ENCODE peak calls at places on chromosomes 11 and 22, in four cellular contexts. J, T, I and W are unnamed samples. For H3K9me3, the result is how much of the 10 kb centered on the place peaks cover.

GRCh38 chr22:31177420-31178162 is 17.6 kb downstream of the RNF185 start:
- DNase-seq in J (no peak), T (no peak), I (no peak), W (no peak)

GRCh38 chr11:114166897-114167323 is 107.4 kb downstream of the ZBTB16 start:
- DNase-seq in J (no peak), T (peak), I (no peak), W (no peak)

GRCh38 chr22:18111759-18112330 is 1.2 kb downstream of the TUBA8 start:
- DNase-seq in J (no peak), T (no peak), I (no peak), W (peak)

GRCh38 chr11:70129051-70129592 is 51.0 kb downstream of the ANO1 start:
- DNase-seq in J (no peak), T (no peak), I (peak), W (no peak)

GRCh38 chr11:88352139-88352538 is 14.6 kb upstream of the CTSC start:
- DNase-seq in J (no peak), T (no peak), I (no peak), W (no peak)

GRCh38 chr22:25702046-25702445 is 39.9 kb upstream of the MYO18B start:
- DNase-seq in J (no peak), T (no peak), I (no peak), W (no peak)

GRCh38 chr11:31974737-31975136 is 116.1 kb upstream of the RCN1 start:
- DNase-seq in J (no peak), T (no peak), I (no peak), W (no peak)

GRCh38 chr22:45162531-45162930 is 1.2 kb upstream of the NUP50 start:
- DNase-seq in J (no peak), T (no peak), I (no peak), W (no peak)

GRCh38 chr11:20668844-20669832 is at the start of gene NELL1:
- DNase-seq in J (no peak), T (no peak), I (no peak), W (no peak)

GRCh38 chr11:104584823-104585222 is 313.4 kb downstream of the CASP12 start:
- DNase-seq in J (no peak), T (no peak), I (no peak), W (no peak)

GRCh38 chr11:5486421-5486820 is 2.1 kb upstream of the OR52D1 start:
- DNase-seq in J (no peak), T (no peak), I (no peak), W (no peak)

GRCh38 chr11:76878014-76878413 is 17.3 kb downstream of the ACER3 start:
- DNase-seq in J (no peak), T (no peak), I (no peak), W (no peak)

GRCh38 chr11:7512525-7513209 is 1.1 kb upstream of the PPFIBP2 start:
- DNase-seq in J (peak), T (peak), I (peak), W (peak)

GRCh38 chr11:116084511-116084910 is 580.3 kb upstream of the CADM1 start:
- DNase-seq in J (no peak), T (no peak), I (no peak), W (no peak)

GRCh38 chr11:1751521-1751921 is 1.1 kb upstream of the IFITM10 start:
- DNase-seq in J (no peak), T (no peak), I (no peak), W (peak)

GRCh38 chr11:6992457-6993431 is 27.4 kb downstream of the ZNF214 start:
- DNase-seq in J (no peak), T (no peak), I (no peak), W (no peak)

GRCh38 chr11:74377689-74378088 is 20.5 kb downstream of the PGM2L1 start:
- DNase-seq in J (no peak), T (no peak), I (no peak), W (no peak)

GRCh38 chr11:8905528-8906165 is 5.3 kb upstream of the AKIP1 start:
- DNase-seq in J (no peak), T (no peak), I (no peak), W (no peak)

GRCh38 chr22:37161442-37161841 is 11.7 kb upstream of the IL2RB start:
- DNase-seq in J (no peak), T (no peak), I (no peak), W (no peak)

GRCh38 chr11:47259178-47259977 is 1.6 kb downstream of the NR1H3 start:
- DNase-seq in J (peak), T (no peak), I (no peak), W (no peak)

DNA sequence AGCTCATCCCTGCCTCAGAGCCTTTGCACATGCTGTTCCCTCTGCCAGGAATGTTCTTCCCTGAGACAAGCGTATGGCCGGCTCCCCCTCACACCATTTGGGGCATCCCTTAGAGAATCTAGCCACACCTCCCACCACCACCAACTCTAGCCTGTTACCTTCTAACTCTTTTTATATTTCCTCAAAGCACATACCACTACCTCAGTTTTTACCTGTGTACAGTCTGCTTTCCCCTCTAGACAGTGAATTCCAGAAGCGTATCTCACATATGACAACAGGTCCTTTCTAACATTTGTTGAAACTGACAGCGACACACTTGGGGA is 75.1 kb upstream of the ARFGAP3 start:
- DNase-seq in J (no peak), T (no peak), I (no peak), W (no peak)
- H3K27ac ChIP-seq in J (peak), T (peak), I (no peak), W (peak)

DNA sequence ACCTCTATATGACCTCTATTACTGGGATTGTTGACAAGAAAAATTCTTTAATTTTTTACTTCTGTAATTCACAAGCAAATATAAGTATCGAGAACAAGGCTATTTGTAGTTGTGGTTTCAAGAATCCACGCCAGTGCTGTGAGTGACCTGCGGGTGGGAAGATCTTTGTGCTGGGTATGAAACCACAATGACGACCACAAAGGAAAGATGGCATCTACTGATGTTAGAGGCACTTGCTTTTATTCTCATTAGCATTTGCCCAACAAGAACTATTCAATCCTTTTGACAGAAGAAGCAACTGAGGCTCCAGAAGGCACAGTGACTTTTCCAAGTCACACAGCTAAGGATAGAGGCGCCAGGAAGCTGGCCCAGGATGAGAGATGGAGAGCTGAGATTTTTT is 1054.9 kb downstream of the TBC1D22A start:
- DNase-seq in J (no peak), T (no peak), I (no peak), W (no peak)
- H3K9me3 ChIP-seq in J (under half), T (under half), I (under half), W (under half)

GRCh38 chr11:107924306-107924705 is 3.9 kb upstream of the RAB39A start:
- DNase-seq in J (no peak), T (no peak), I (no peak), W (no peak)
- H3K27ac ChIP-seq in J (no peak), T (no peak), I (no peak), W (no peak)

GRCh38 chr22:48084749-48085090 is 1322.3 kb downstream of the TBC1D22A start:
- DNase-seq in J (no peak), T (no peak), I (no peak), W (no peak)
- H3K9me3 ChIP-seq in J (under half), T (under half), I (under half), W (under half)

DNA sequence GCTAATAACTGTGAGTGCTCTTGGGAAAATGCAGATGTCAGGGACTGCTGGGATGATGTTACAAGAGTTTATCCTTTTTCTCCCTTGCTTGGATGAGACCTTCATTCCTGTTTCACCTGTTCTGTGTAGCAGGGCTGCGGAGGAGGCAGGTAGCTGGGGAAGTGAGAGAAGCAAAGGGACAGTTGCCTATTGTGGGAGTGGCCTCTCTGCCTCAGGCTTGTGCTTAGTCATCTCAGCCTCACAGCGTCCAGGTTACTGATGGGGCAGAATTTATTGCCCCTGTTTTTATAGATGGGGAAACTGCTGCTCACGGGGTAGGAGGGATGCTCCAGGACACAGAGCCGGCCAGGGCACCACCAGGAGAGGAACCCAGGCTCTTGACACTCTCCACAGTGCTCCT is 1.7 kb downstream of the STX3 start:
- DNase-seq in J (peak), T (no peak), I (no peak), W (no peak)
- H3K27ac ChIP-seq in J (peak), T (no peak), I (no peak), W (peak)

DNA sequence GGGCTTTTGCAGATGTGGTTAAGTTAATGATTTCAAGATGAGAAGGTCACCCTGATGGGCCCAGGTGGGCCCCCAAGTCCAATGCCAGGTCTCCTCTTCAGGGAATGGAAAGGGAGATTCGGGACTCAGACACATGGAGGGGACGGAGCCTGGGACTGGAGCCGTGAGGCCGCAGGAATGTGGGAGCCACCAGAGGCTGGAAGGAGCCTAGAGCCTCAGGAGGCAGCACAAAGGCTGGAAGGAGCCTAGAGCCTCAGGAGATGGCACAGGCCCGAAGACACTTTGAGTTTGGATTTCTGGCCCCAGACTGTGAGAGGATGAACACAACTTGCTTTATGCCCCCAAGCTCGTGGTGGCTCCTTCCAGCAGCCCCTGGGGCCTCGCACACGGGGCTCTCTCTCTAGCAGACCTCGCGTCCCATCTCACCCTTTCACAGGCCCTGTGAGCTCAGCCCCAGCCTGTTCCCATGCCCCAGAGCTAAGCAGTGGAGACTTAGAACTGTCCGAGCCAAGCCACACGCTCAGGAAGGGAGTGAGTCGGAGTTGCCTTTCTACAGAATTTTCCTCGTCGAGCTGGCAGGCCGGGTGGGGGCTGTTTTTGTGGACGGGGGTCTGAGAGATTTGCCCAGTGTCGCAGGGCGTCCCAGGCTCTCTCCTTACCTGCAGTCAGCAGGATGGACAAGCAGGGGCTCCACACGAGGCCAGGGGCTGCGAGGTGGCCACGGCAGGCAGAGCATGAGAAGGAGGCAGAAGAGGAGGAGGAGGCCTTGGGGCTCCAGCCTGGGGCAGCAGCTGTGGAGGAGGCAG is 937.6 kb downstream of the BRD1 start:
- DNase-seq in J (peak), T (no peak), I (no peak), W (peak)
- H3K9me3 ChIP-seq in J (under half), T (under half), I (under half), W (under half)

GRCh38 chr11:65655570-65656332 is 7.0 kb downstream of the RELA start:
- DNase-seq in J (no peak), T (no peak), I (no peak), W (no peak)

GRCh38 chr11:65657426-65657825 is 5.3 kb downstream of the RELA start:
- DNase-seq in J (no peak), T (no peak), I (no peak), W (no peak)

GRCh38 chr11:65652511-65653228 is 10.0 kb downstream of the RELA start:
- DNase-seq in J (peak), T (peak), I (peak), W (peak)

GRCh38 chr11:65653229-65654225 is 9.2 kb downstream of the RELA start:
- DNase-seq in J (peak), T (no peak), I (no peak), W (no peak)

GRCh38 chr11:65654375-65655349 is 8.1 kb downstream of the RELA start:
- DNase-seq in J (no peak), T (no peak), I (no peak), W (no peak)
- H3K27ac ChIP-seq in J (peak), T (no peak), I (no peak), W (peak)

DNA sequence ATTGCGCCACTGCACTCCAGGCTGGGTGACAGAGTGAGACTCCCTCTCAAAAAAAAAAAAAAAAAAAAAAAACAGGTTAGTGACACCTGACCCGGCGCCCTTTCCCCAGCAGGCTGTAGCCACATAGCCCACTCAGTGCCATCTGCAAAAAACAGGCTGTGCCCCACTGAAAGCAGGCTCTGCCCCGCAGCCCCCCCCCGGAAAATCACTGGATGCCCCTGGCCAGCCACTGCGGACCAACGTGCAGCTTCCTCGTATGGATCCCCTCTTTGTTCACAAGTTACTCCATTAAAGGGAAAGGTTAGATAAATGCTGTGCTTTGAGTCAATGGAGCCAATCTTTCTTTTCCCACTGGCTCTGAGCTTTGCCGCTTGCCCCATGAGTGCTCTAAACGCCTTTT is 660.3 kb downstream of the TBC1D22A start:
- DNase-seq in J (no peak), T (no peak), I (no peak), W (no peak)
- H3K9me3 ChIP-seq in J (under half), T (under half), I (under half), W (under half)

DNA sequence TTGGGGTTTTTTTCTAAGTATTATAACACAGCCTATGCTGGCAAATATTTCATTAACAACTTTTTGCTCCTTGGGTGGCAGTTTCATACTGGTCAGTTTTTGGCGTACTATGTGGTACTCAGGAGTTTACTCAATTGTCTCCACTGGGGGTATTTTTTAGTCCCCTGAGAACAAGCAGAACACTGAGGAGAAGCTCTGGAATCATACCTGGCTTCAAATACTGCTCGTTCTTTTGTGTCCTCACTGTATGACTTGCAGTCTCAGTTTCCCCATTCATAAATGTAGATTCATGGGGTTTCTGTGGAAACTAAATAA is 90.4 kb downstream of the SERGEF start:
- DNase-seq in J (no peak), T (no peak), I (no peak), W (no peak)
- H3K27ac ChIP-seq in J (no peak), T (no peak), I (no peak), W (no peak)